ENCODE peak calls at places on chromosome 19, in nine cellular contexts. J is ovary, F is body of pancreas, R is adrenal gland, G is fibroblast of the aortic adventitia, T is breast epithelium, B is epithelial cell of esophagus, E is foreskin keratinocyte, Z is chondrocyte. Y is an unnamed sample.

GRCh38 chr19:17775245-17775927 is 19.6 kb upstream of the B3GNT3 start:
- DNase-seq in T (no peak), F (no peak), Z (no peak), B (peak), J (no peak), E (no peak), R (no peak), G (peak), Y (peak)

GRCh38 chr19:38451629-38452028 is 18.1 kb downstream of the RYR1 start:
- DNase-seq in J (no peak), G (no peak), Z (no peak), R (no peak), T (no peak), E (no peak), B (no peak), F (no peak), Y (no peak)

GRCh38 chr19:14715841-14716240 is 26.0 kb downstream of the ZNF333 start:
- DNase-seq in R (no peak), E (no peak), Z (no peak), G (no peak), J (no peak), B (no peak), F (no peak), T (no peak), Y (no peak)

GRCh38 chr19:38004100-38004504 is 97.1 kb downstream of the SIPA1L3 start:
- DNase-seq in R (no peak), J (no peak), E (no peak), G (no peak), Z (no peak), B (no peak), F (no peak), T (no peak), Y (no peak)

GRCh38 chr19:18000480-18000980 is 7.4 kb upstream of the ARRDC2 start:
- DNase-seq in B (no peak), J (no peak), T (no peak), E (no peak), G (no peak), R (no peak), Z (no peak), F (no peak), Y (no peak)

GRCh38 chr19:19444694-19445155 is 39.2 kb downstream of the GATAD2A start:
- DNase-seq in R (no peak), T (no peak), Z (no peak), F (no peak), J (no peak), G (peak), B (peak), E (peak), Y (peak)

GRCh38 chr19:1383014-1383310 is 745 bp upstream of the NDUFS7 start:
- DNase-seq in E (no peak), G (no peak), Z (no peak), F (no peak), J (no peak), B (no peak), T (no peak), R (no peak), Y (no peak)

GRCh38 chr19:35034588-35035382 is 4.5 kb downstream of the SCN1B start:
- DNase-seq in E (no peak), F (no peak), J (peak), Z (no peak), T (no peak), R (no peak), G (no peak), B (no peak), Y (no peak)

GRCh38 chr19:44753932-44754742 is 5.6 kb downstream of the BCL3 start:
- DNase-seq in J (peak), Z (no peak), R (peak), G (peak), E (peak), F (peak), B (peak), T (peak), Y (peak)

GRCh38 chr19:15479391-15480345 is at the start of gene PGLYRP2:
- DNase-seq in E (no peak), R (no peak), T (peak), Z (peak), B (peak), F (peak), J (no peak), G (no peak), Y (peak)

GRCh38 chr19:48881741-48882657 is 9.8 kb downstream of the PPP1R15A start:
- DNase-seq in F (no peak), G (no peak), J (no peak), R (no peak), T (no peak), B (peak), E (no peak), Z (no peak), Y (no peak)

GRCh38 chr19:41018736-41019290 is 27.7 kb downstream of the CYP2B6 start:
- DNase-seq in E (no peak), R (no peak), T (no peak), B (no peak), J (no peak), Z (no peak), F (no peak), G (no peak), Y (no peak)

GRCh38 chr19:57351867-57352266 is 796 bp downstream of the ZNF304 start:
- DNase-seq in E (peak), F (no peak), T (no peak), R (no peak), J (no peak), Z (no peak), G (peak), B (peak), Y (peak)

GRCh38 chr19:46202426-46202825 is 27.1 kb upstream of the IGFL1 start:
- DNase-seq in F (no peak), G (no peak), J (no peak), B (no peak), T (no peak), E (no peak), Z (no peak), R (no peak), Y (no peak)

GRCh38 chr19:54536956-54537355 is 34.3 kb downstream of the LAIR2 start:
- DNase-seq in G (no peak), E (no peak), F (no peak), Z (no peak), J (no peak), B (no peak), R (no peak), T (no peak), Y (no peak)

GRCh38 chr19:11091343-11092153 is 2.3 kb downstream of the LDLR start:
- DNase-seq in Z (no peak), R (peak), F (peak), E (peak), T (peak), J (no peak), B (peak), G (peak), Y (peak)

GRCh38 chr19:31264379-31264778 is 84.9 kb downstream of the TSHZ3 start:
- DNase-seq in B (no peak), J (no peak), T (no peak), R (no peak), Z (no peak), E (no peak), F (no peak), G (no peak), Y (no peak)
- TF ChIP-seq CTCF in B (no peak), J (no peak), T (no peak), R (no peak), Z (no peak), E (no peak), F (no peak), G (no peak), Y (no peak)

DNA sequence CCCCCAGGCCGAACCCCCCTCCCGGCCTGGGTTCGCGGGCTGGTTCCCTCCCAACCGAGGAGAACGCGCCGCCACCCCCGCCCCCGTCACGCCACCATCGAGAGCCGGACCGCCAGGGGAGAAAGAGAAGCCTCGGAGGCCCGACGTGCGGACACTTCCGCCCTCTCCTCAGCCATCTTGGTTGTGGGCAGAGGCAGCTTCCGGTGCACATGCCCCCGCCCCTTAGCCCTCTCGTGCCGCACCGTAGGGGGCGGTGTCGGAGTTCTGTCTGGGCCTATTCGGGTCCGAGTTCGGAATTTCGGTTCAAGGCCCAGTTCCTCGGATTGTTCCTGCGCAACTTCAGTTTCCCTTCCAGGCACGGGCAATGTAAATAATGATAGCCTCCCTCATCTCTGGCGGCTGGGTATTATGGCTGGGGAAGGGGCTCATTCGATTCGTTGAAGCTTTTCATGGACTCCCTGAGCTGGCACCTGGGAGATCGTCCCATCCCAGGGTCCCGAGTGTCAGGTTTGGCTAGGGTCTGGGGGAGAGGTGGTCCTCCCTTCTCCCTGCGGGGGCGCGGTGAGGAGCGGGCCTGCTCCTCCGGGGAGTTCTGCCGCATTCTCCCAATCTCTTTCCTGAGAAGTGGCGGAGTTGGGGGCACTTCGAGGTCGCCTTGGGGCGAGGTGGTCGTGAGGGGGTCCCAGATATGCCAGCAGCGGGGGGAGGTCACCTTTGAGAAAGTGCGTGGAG is at the start of the genes IER2 and STX10:
- DNase-seq in B (peak), T (peak), R (peak), E (peak), F (peak), G (peak), Z (no peak), J (peak), Y (peak)
- TF ChIP-seq CTCF in B (peak), T (peak), R (peak), E (peak), F (peak), G (peak), Z (peak), J (peak), Y (peak)

DNA sequence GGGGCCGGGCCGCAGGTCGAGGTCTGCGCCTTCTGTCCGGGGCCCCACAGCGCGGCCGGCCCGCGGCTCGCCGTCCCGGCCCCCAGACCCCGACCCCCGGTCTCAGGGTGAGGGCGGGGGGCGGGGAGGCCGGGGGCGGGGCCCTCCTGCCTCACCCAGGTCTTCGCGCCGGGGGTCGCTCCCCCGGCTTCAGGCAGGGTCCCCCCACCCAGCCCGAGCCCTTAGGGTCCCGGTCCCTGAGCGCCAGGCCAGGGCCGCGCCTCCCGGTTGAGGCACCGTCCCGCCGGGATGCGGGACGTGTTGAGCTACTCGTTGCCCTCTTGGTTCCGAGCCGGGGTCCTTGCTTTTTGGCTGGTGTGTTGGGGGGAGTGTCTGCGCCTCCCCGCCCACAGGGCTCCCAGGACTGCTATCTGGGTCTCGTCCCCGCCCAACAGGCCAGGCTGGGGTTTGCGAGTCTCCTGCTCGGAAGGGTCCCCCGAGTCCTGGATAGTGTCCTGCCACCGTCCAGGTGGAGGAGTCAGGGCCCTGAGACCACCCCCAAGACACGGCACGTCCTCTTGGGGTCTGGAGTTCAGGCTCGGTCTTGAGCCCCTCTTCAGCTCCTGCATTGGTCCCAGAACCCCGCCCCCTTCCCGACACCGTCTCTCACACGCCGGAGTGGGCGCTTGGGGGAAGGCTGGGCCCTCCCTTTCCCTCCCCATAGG is 452 bp downstream of the PIAS4 start:
- DNase-seq in F (no peak), Z (no peak), G (no peak), J (peak), B (no peak), R (no peak), T (no peak), E (no peak), Y (no peak)
- TF ChIP-seq CTCF in F (no peak), Z (no peak), G (no peak), J (no peak), B (no peak), R (no peak), T (no peak), E (no peak), Y (no peak)

DNA sequence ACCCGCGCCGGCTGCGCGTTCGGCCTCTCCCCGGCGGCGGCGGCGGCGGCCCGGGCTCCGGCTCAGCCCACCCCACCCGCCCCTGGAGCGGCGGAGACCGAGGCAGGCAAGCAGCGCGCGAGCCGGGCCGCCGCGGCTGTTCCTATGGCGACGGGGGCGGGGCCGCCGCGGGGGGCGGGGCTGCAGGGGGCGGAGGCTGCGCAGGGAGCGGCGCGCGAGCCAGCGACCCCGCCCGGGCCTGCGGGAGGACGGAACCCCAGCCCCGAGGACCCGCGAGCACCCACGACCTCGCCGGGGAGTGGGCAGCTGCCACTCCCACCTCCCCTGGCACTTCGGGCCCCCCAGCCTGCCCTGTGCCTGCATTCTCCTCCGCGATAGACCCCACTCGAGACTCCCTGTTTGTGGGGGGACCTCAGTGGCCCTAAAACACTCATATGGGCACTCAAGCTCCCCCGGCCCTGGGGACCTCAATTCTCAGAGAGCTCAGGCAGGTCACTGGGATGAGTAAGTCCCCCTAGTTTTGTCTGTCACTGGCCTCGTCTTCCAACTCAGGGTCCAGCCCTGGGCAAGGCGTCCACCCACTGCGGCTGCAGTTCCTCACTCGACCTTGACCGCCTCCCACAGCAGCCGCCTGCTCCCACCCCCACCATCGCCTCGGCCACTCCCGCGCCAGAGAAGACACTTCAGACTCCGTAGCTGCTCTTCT is at the start of gene CTXN1:
- DNase-seq in T (peak), J (peak), F (peak), B (peak), R (peak), G (peak), E (no peak), Z (no peak), Y (no peak)
- TF ChIP-seq CTCF in T (no peak), J (peak), F (no peak), B (no peak), R (peak), G (no peak), E (no peak), Z (peak), Y (peak)

GRCh38 chr19:23075031-23075733 is 41.6 kb upstream of the ZNF730 start:
- DNase-seq in T (no peak), Z (peak), R (no peak), E (peak), B (peak), J (peak), F (peak), G (peak), Y (no peak)

GRCh38 chr19:23071087-23071511 is 45.7 kb upstream of the ZNF730 start:
- DNase-seq in T (no peak), B (no peak), J (peak), F (no peak), R (no peak), Z (no peak), G (peak), E (no peak), Y (no peak)

GRCh38 chr19:23065306-23065705 is 51.5 kb upstream of the ZNF730 start:
- DNase-seq in Z (no peak), B (no peak), R (no peak), F (no peak), J (no peak), G (no peak), E (no peak), T (no peak), Y (no peak)

GRCh38 chr19:23070353-23070781 is 46.5 kb upstream of the ZNF730 start:
- DNase-seq in E (peak), Z (no peak), G (peak), J (peak), B (peak), T (no peak), R (no peak), F (peak), Y (no peak)
- TF ChIP-seq CTCF in E (peak), Z (no peak), G (peak), J (no peak), B (peak), T (peak), R (no peak), F (peak), Y (peak)

DNA sequence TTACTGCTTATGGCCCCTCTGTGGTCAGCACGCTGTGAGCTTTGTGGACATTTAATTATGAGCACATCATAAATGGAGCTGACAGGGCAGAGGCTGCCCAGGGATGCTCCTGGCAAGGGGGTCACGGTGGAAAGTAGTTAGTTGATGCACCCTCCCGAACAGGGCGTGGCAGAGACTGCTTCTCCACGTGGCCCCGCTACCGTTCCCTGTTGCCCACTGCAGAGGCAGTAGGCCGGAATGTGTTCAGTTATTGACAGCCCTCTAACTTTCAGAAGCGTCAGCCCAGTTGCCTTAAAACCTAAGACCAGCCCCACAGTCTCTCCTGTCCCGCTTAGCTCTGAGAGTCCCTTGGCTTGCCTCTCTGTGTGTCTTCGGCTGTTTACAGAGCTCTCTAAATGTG is 180.2 kb upstream of the ZNF507 start:
- DNase-seq in E (no peak), Z (no peak), T (no peak), F (no peak), R (no peak), G (no peak), B (no peak), J (no peak), Y (no peak)
- TF ChIP-seq CTCF in E (no peak), Z (no peak), T (no peak), F (no peak), R (no peak), G (no peak), B (no peak), J (no peak), Y (no peak)

GRCh38 chr19:7641288-7642276 is 4.7 kb downstream of the STXBP2 start:
- DNase-seq in Z (no peak), T (no peak), G (no peak), F (no peak), B (no peak), J (no peak), E (no peak), R (no peak), Y (no peak)
- TF ChIP-seq CTCF in Z (peak), T (no peak), G (no peak), F (no peak), B (peak), J (no peak), E (peak), R (no peak), Y (no peak)

DNA sequence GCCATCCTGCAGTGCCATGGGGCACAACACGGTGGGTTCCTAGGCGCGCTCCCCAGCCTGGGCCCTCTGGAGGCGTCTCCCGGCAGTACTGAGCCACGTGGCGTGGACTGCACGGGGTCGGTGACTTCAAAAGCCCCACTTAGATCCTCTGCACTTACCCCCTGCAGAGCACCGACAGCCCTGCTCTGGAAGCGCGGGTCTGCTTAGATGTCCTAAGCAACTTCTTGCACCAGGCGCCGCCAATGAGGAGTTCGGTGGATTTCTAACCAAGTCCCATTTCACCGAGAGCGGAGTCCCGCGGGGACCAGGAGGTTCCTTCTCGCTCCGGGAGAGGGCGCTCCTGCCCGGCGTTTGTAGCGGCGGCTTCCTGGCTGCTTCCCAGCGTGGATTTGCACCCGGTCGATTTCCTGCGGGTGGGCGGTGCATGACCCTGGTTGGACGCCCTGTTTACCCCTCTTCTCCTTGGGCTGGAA is 25.2 kb upstream of the ZNF845 start:
- DNase-seq in F (no peak), G (no peak), R (no peak), T (no peak), Z (no peak), J (no peak), E (no peak), B (peak), Y (no peak)
- TF ChIP-seq CTCF in F (peak), G (peak), R (peak), T (peak), Z (no peak), J (no peak), E (peak), B (no peak), Y (peak)